ENCODE peak calls at places on chromosome 18, in seven cellular contexts. V is Peyer's patch, H is neural progenitor cell, A is fibroblast of lung, W is NB4, E is choroid plexus epithelial cell, O is HFF-Myc. F is an unnamed sample.

GRCh38 chr18:26086959-26087358 is 3.5 kb downstream of the SS18 start:
- DNase-seq in V (no peak), W (no peak), E (no peak), H (no peak), A (no peak), O (no peak), F (no peak)

GRCh38 chr18:52060612-52061259 is 279.3 kb upstream of the DCC start:
- DNase-seq in E (no peak), H (no peak), V (no peak), O (no peak), W (no peak), A (no peak), F (no peak)

GRCh38 chr18:48714873-48715272 is 176.0 kb downstream of the CTIF start:
- DNase-seq in A (no peak), H (peak), W (no peak), V (peak), O (no peak), E (no peak), F (no peak)

GRCh38 chr18:13696961-13697360 is 29.4 kb downstream of the FAM210A start:
- DNase-seq in V (no peak), E (peak), W (no peak), A (peak), H (no peak), O (no peak), F (no peak)

GRCh38 chr18:53795061-53795460 is 429.4 kb downstream of the MBD2 start:
- DNase-seq in H (no peak), W (no peak), O (no peak), E (peak), V (no peak), A (peak), F (no peak)

GRCh38 chr18:24860978-24861680 is 400.7 kb downstream of the HRH4 start:
- DNase-seq in A (no peak), V (no peak), O (no peak), H (no peak), E (no peak), W (no peak), F (no peak)

GRCh38 chr18:76456823-76457222 is 38.2 kb downstream of the ZNF516 start:
- DNase-seq in O (no peak), E (no peak), W (no peak), H (no peak), V (no peak), A (peak), F (no peak)

GRCh38 chr18:61910101-61910500 is 17.3 kb upstream of the RNF152 start:
- DNase-seq in E (no peak), O (no peak), W (no peak), A (no peak), V (no peak), H (no peak), F (no peak)

GRCh38 chr18:63974991-63975390 is 5.1 kb downstream of the SERPINB8 start:
- DNase-seq in V (no peak), W (peak), H (peak), A (peak), E (peak), O (no peak), F (peak)

GRCh38 chr18:43078485-43079092 is 36.9 kb downstream of the RIT2 start:
- DNase-seq in W (no peak), E (no peak), O (no peak), H (peak), V (no peak), A (no peak), F (no peak)

GRCh38 chr18:72235422-72235821 is 308.7 kb downstream of the CBLN2 start:
- DNase-seq in W (no peak), H (peak), V (no peak), A (no peak), E (no peak), O (no peak), F (no peak)

GRCh38 chr18:48879008-48879431 is 71.7 kb downstream of the SMAD7 start:
- DNase-seq in A (no peak), V (peak), H (no peak), W (no peak), O (no peak), E (no peak), F (no peak)

GRCh38 chr18:75110846-75111415 is 98.0 kb downstream of the PTGR3 start:
- DNase-seq in O (no peak), H (no peak), E (no peak), W (no peak), V (no peak), A (no peak), F (no peak)

GRCh38 chr18:45320724-45321123 is 294.6 kb upstream of the SLC14A2 start:
- DNase-seq in O (no peak), W (no peak), A (peak), V (no peak), H (no peak), E (peak), F (no peak)

GRCh38 chr18:13500227-13500865 is 226.0 kb downstream of the FAM210A start:
- DNase-seq in V (no peak), A (peak), H (peak), O (peak), W (no peak), E (peak), F (peak)

GRCh38 chr18:8069708-8070107 is 502.6 kb downstream of the PTPRM start:
- DNase-seq in O (no peak), H (no peak), W (no peak), E (no peak), A (no peak), V (no peak), F (no peak)

GRCh38 chr18:21179590-21180220 is 62.3 kb upstream of the GREB1L start:
- DNase-seq in E (peak), H (peak), A (peak), V (no peak), O (peak), W (peak), F (peak)

GRCh38 chr18:50724631-50725235 is 95.1 kb downstream of the MRO start:
- DNase-seq in A (no peak), O (no peak), H (no peak), E (no peak), V (no peak), W (no peak), F (no peak)

GRCh38 chr18:76962851-76963250 is 140.5 kb downstream of the ZNF236 start:
- DNase-seq in V (no peak), A (no peak), O (no peak), E (no peak), W (no peak), H (no peak), F (no peak)

GRCh38 chr18:48656582-48656981 is 117.8 kb downstream of the CTIF start:
- DNase-seq in A (peak), W (no peak), E (peak), O (no peak), V (no peak), H (peak), F (peak)

GRCh38 chr18:3383381-3383915 is 66.5 kb upstream of the TGIF1 start:
- DNase-seq in O (no peak), V (no peak), H (peak), W (no peak), E (no peak), A (peak), F (peak)

GRCh38 chr18:10320201-10320600 is 134.2 kb upstream of the APCDD1 start:
- DNase-seq in O (no peak), H (no peak), A (no peak), V (no peak), E (no peak), W (no peak), F (no peak)

GRCh38 chr18:14922031-14922430 is 174.1 kb downstream of the ANKRD30B start:
- DNase-seq in W (no peak), E (no peak), A (no peak), V (no peak), H (no peak), O (no peak), F (no peak)

GRCh38 chr18:44789704-44790103 is 109.0 kb downstream of the SETBP1 start:
- DNase-seq in O (no peak), H (peak), E (no peak), A (peak), W (no peak), V (no peak), F (no peak)

GRCh38 chr18:5746844-5747243 is 148.5 kb downstream of the TMEM200C start:
- DNase-seq in W (no peak), O (no peak), V (no peak), H (no peak), E (no peak), A (no peak), F (no peak)

GRCh38 chr18:63079114-63079513 is 240.5 kb downstream of the BCL2 start:
- DNase-seq in A (no peak), H (no peak), W (peak), E (no peak), O (no peak), V (no peak), F (no peak)

GRCh38 chr18:50218432-50219197 is 23.7 kb upstream of the MYO5B start:
- DNase-seq in O (no peak), E (peak), H (peak), W (peak), V (no peak), A (peak), F (no peak)

GRCh38 chr18:51639541-51639940 is 442.1 kb upstream of the MEX3C start:
- DNase-seq in O (no peak), A (no peak), E (no peak), V (no peak), H (no peak), W (no peak), F (no peak)

GRCh38 chr18:3554091-3554601 is 104.2 kb downstream of the TGIF1 start:
- DNase-seq in A (peak), O (no peak), W (no peak), E (peak), V (no peak), H (peak), F (no peak)

GRCh38 chr18:40955351-40955750 is 999.7 kb upstream of the PIK3C3 start:
- DNase-seq in O (no peak), W (no peak), A (no peak), V (no peak), H (no peak), E (no peak), F (no peak)

GRCh38 chr18:57208056-57208455 is 61.2 kb downstream of the BOD1L2 start:
- DNase-seq in V (peak), E (no peak), W (no peak), A (no peak), H (no peak), O (no peak), F (no peak)

GRCh38 chr18:66271927-66272326 is 332.0 kb downstream of the CDH19 start:
- DNase-seq in O (no peak), E (no peak), W (no peak), H (peak), A (no peak), V (no peak), F (no peak)

GRCh38 chr18:76620326-76620813 is 125.3 kb upstream of the ZNF516 start:
- DNase-seq in A (peak), E (peak), V (no peak), H (peak), O (peak), W (peak), F (peak)

GRCh38 chr18:34261865-34262780 is 37.4 kb upstream of the NOL4 start:
- DNase-seq in W (no peak), H (no peak), A (no peak), E (no peak), V (no peak), O (no peak), F (no peak)

GRCh38 chr18:7855051-7855450 is 287.9 kb downstream of the PTPRM start:
- DNase-seq in V (no peak), E (no peak), O (no peak), W (no peak), H (no peak), A (no peak), F (no peak)

GRCh38 chr18:11040823-11041712 is 108.3 kb downstream of the PIEZO2 start:
- DNase-seq in O (peak), A (peak), V (no peak), H (peak), W (peak), E (peak), F (peak)

GRCh38 chr18:57657566-57657965 is 35.9 kb upstream of the NARS1 start:
- DNase-seq in O (no peak), H (no peak), E (no peak), W (no peak), V (no peak), A (no peak), F (no peak)

GRCh38 chr18:43578636-43579203 is 301.4 kb upstream of the SYT4 start:
- DNase-seq in O (no peak), E (peak), W (no peak), H (no peak), V (no peak), A (peak), F (no peak)

GRCh38 chr18:11125372-11126315 is 23.7 kb downstream of the PIEZO2 start:
- DNase-seq in H (no peak), W (no peak), V (no peak), A (no peak), E (no peak), O (no peak), F (no peak)

GRCh38 chr18:24071029-24071428 is 56.5 kb downstream of the TTC39C start:
- DNase-seq in W (no peak), O (no peak), H (no peak), E (no peak), V (no peak), A (no peak), F (no peak)

DNA sequence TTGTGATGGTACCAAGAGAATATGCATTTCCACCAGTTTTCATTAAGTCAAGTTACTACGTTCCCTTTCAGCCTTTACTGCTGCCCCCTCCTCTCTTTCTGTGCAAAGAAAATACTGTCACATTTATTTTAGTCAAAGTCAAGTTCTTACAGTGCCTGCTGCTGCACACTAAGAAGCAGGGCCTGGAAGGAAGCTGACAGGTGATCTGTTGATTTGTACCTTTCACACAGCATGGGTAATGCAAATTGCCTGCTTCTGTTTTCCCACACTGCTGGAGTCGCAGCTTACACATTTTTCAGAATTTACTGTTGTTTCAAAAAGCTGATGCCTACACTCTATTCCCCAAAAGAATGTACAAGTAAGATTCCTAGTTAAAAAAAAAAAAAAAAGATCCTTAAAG is 48.7 kb upstream of the CD226 start:
- DNase-seq in W (no peak), V (no peak), O (no peak), E (no peak), H (no peak), A (no peak), F (no peak)
- TF ChIP-seq CTCF in W (no peak), V (no peak), O (no peak), E (no peak), H (no peak), A (no peak), F (no peak)

GRCh38 chr18:36186461-36187137 is 698 bp upstream of the MOCOS start:
- DNase-seq in A (peak), O (no peak), W (no peak), E (no peak), V (peak), H (peak), F (no peak)

GRCh38 chr18:36189486-36189885 is 2.2 kb downstream of the MOCOS start:
- DNase-seq in A (peak), E (no peak), O (no peak), H (no peak), V (no peak), W (no peak), F (no peak)

GRCh38 chr18:36187826-36188721 is 777 bp downstream of the MOCOS start:
- DNase-seq in A (peak), E (no peak), V (peak), O (no peak), H (peak), W (no peak), F (no peak)

GRCh38 chr18:36187138-36187825 is at the start of gene MOCOS:
- DNase-seq in E (peak), V (peak), H (peak), W (peak), A (peak), O (no peak), F (peak)

GRCh38 chr18:36188912-36189311 is 1.6 kb downstream of the MOCOS start:
- DNase-seq in O (no peak), A (no peak), W (no peak), H (peak), E (no peak), V (no peak), F (no peak)
- TF ChIP-seq CTCF in O (no peak), A (no peak), W (no peak), H (no peak), E (no peak), V (no peak), F (no peak)

GRCh38 chr18:32461704-32462272 is 8.9 kb downstream of the GAREM1 start:
- DNase-seq in E (peak), H (no peak), W (no peak), V (no peak), O (no peak), A (peak), F (no peak)
- TF ChIP-seq CTCF in E (no peak), H (peak), W (no peak), V (no peak), O (no peak), A (no peak), F (no peak)

GRCh38 chr18:22983175-22983574 is 50.0 kb downstream of the RBBP8 start:
- DNase-seq in A (peak), V (no peak), H (peak), O (peak), W (peak), E (peak), F (peak)
- TF ChIP-seq CTCF in A (no peak), V (peak), H (peak), O (peak), W (peak), E (peak), F (peak)

GRCh38 chr18:73893879-73894278 is 253.8 kb downstream of the FBXO15 start:
- DNase-seq in W (no peak), A (peak), H (no peak), E (no peak), O (no peak), V (no peak), F (no peak)

GRCh38 chr18:73888565-73888964 is 259.1 kb downstream of the FBXO15 start:
- DNase-seq in H (no peak), O (no peak), W (no peak), E (no peak), V (no peak), A (no peak), F (no peak)

GRCh38 chr18:73887801-73888200 is 259.8 kb downstream of the FBXO15 start:
- DNase-seq in V (no peak), W (no peak), H (no peak), O (no peak), E (no peak), A (no peak), F (no peak)

GRCh38 chr18:73895701-73896100 is 251.9 kb downstream of the FBXO15 start:
- DNase-seq in H (no peak), E (no peak), A (no peak), O (no peak), W (no peak), V (no peak), F (no peak)

GRCh38 chr18:73891572-73892421 is 255.8 kb downstream of the FBXO15 start:
- DNase-seq in E (no peak), H (peak), O (no peak), W (peak), V (no peak), A (no peak), F (no peak)
- TF ChIP-seq CTCF in E (peak), H (peak), O (no peak), W (no peak), V (no peak), A (no peak), F (peak)

GRCh38 chr18:31097666-31098065 is 4.6 kb downstream of the DSC2 start:
- DNase-seq in O (no peak), E (no peak), H (no peak), W (no peak), A (no peak), V (no peak), F (no peak)
- TF ChIP-seq CTCF in O (no peak), E (no peak), H (no peak), W (no peak), A (no peak), V (no peak), F (no peak)

GRCh38 chr18:68402784-68403183 is 312.1 kb downstream of the TMX3 start:
- DNase-seq in H (no peak), O (no peak), A (no peak), V (no peak), E (no peak), W (no peak), F (no peak)

GRCh38 chr18:68400889-68401288 is 314.0 kb downstream of the TMX3 start:
- DNase-seq in H (no peak), O (no peak), E (no peak), W (no peak), A (no peak), V (no peak), F (no peak)

GRCh38 chr18:68409585-68409984 is 305.3 kb downstream of the TMX3 start:
- DNase-seq in O (no peak), W (no peak), E (no peak), H (no peak), A (no peak), V (no peak), F (no peak)

DNA sequence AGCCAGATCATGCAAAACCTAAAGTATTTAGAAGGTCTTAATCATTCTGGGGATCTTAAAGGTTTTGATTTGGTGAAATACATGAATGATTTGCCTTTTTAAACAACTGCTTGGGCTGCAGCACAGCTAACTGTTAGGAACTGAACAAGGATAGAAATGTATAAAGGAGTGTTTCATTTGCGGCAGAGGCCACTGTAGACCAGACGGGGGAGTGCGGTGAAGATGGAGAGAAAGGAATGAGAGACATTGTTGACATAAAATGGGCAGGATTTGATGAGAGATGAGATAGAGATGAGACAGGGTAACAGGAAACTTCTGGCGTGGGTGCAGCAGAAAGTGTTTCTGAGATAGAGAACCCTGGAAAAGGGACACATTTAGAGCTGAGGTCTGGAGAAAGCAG is 308.1 kb downstream of the TMX3 start:
- DNase-seq in A (no peak), H (no peak), E (no peak), O (no peak), W (no peak), V (no peak), F (no peak)
- TF ChIP-seq CTCF in A (peak), H (no peak), E (peak), O (no peak), W (no peak), V (no peak), F (no peak)

GRCh38 chr18:36714476-36714875 is 114.3 kb downstream of the TPGS2 start:
- DNase-seq in V (no peak), E (no peak), O (no peak), A (no peak), H (no peak), W (no peak), F (no peak)
- TF ChIP-seq CTCF in V (no peak), E (peak), O (peak), A (no peak), H (peak), W (no peak), F (peak)

GRCh38 chr18:79933765-79934164 is 17.7 kb downstream of the SLC66A2 start:
- DNase-seq in V (peak), A (peak), H (peak), E (peak), W (no peak), O (peak), F (peak)
- TF ChIP-seq CTCF in V (peak), A (peak), H (peak), E (peak), W (no peak), O (peak), F (peak)